ENCODE peak calls at places on chromosomes 6 and 20, in six cellular contexts. B is astrocyte of the spinal cord, H is stomach, Y is choroid plexus epithelial cell, W is epithelial cell of proximal tubule, T is BJ. V is an unnamed sample.

GRCh38 chr6:46651766-46652165 is 852 bp downstream of the CYP39A1 start:
- DNase-seq in B (no peak), H (no peak), Y (peak; percentile 3), W (no peak), T (no peak), V (no peak)

GRCh38 chr6:113182370-113183141 is 674.6 kb upstream of the MARCKS start:
- DNase-seq in B (peak; percentile 80), H (no peak), Y (peak; percentile 86), W (peak; percentile 10), T (peak; percentile 62), V (peak; percentile 23)

GRCh38 chr6:155706341-155706740 is 250.7 kb upstream of the NOX3 start:
- DNase-seq in B (no peak), H (no peak), Y (no peak), W (no peak), T (no peak), V (no peak)

GRCh38 chr20:60512436-60512835 is 554.2 kb downstream of the CDH26 start:
- DNase-seq in B (peak; percentile 48), H (no peak), Y (peak; percentile 13), W (no peak), T (peak; percentile 4), V (peak; percentile 2)

GRCh38 chr20:1474817-1475603 is 8.4 kb upstream of the NSFL1C start:
- DNase-seq in B (no peak), H (no peak), Y (no peak), W (no peak), T (no peak), V (peak; percentile 94)

GRCh38 chr6:25218346-25218745 is 60.8 kb upstream of the CARMIL1 start:
- DNase-seq in B (no peak), H (no peak), Y (no peak), W (no peak), T (no peak), V (no peak)

GRCh38 chr6:158999154-158999668 is 791 bp downstream of the RSPH3 start:
- DNase-seq in B (peak; percentile 23), H (no peak), Y (peak; percentile 15), W (no peak), T (no peak), V (no peak)

GRCh38 chr6:150001295-150001990 is 23.9 kb downstream of the RAET1L start:
- DNase-seq in B (no peak), H (no peak), Y (peak; percentile 15), W (no peak), T (no peak), V (no peak)

GRCh38 chr20:60000271-60001026 is 42.2 kb downstream of the CDH26 start:
- DNase-seq in B (no peak), H (no peak), Y (no peak), W (no peak), T (no peak), V (no peak)

GRCh38 chr6:6622557-6622956 is 34.0 kb downstream of the LY86 start:
- DNase-seq in B (no peak), H (no peak), Y (no peak), W (no peak), T (no peak), V (no peak)

GRCh38 chr20:3781153-3781910 is at the start of gene SPEF1:
- DNase-seq in B (peak; percentile 90), H (peak; percentile 76), Y (peak; percentile 91), W (no peak), T (peak; percentile 86), V (no peak)

GRCh38 chr6:10363911-10364310 is 51.0 kb downstream of the TFAP2A start:
- DNase-seq in B (no peak), H (no peak), Y (no peak), W (no peak), T (no peak), V (no peak)

GRCh38 chr6:144285798-144286502 is 815 bp downstream of the UTRN start:
- DNase-seq in B (no peak), H (peak; percentile 74), Y (peak; percentile 45), W (no peak), T (no peak), V (no peak)

GRCh38 chr6:139765825-139766285 is 391.4 kb upstream of the CITED2 start:
- DNase-seq in B (no peak), H (no peak), Y (peak; percentile 60), W (no peak), T (no peak), V (no peak)

GRCh38 chr6:12288844-12289654 is 1.1 kb upstream of the EDN1 start:
- DNase-seq in B (peak; percentile 76), H (peak; percentile 62), Y (peak; percentile 80), W (peak; percentile 32), T (no peak), V (no peak)

GRCh38 chr20:839626-840025 is 6.1 kb downstream of the FAM110A start:
- DNase-seq in B (no peak), H (no peak), Y (no peak), W (no peak), T (no peak), V (no peak)

GRCh38 chr6:164107297-164107995 is 692.9 kb downstream of the QKI start:
- DNase-seq in B (peak; percentile 66), H (no peak), Y (peak; percentile 47), W (no peak), T (no peak), V (no peak)

GRCh38 chr6:117840541-117840983 is 66.5 kb upstream of the SLC35F1 start:
- DNase-seq in B (peak; percentile 76), H (no peak), Y (peak; percentile 60), W (peak; percentile 25), T (no peak), V (peak; percentile 5)

GRCh38 chr20:38806855-38807655 is 1.6 kb downstream of the PPP1R16B start:
- DNase-seq in B (no peak), H (no peak), Y (no peak), W (no peak), T (no peak), V (no peak)

GRCh38 chr6:97864366-97864765 is 581.4 kb upstream of the MMS22L start:
- DNase-seq in B (no peak), H (no peak), Y (no peak), W (no peak), T (no peak), V (no peak)

GRCh38 chr20:8414611-8415274 is 282.7 kb downstream of the PLCB1 start:
- DNase-seq in B (peak; percentile 70), H (no peak), Y (peak; percentile 68), W (peak; percentile 92), T (peak; percentile 45), V (no peak)

GRCh38 chr6:144248470-144249301 is 36.4 kb upstream of the UTRN start:
- DNase-seq in B (peak; percentile 78), H (no peak), Y (peak; percentile 77), W (no peak), T (peak; percentile 85), V (no peak)

GRCh38 chr6:70210462-70210861 is 92.4 kb downstream of the COL9A1 start:
- DNase-seq in B (peak; percentile 6), H (no peak), Y (peak; percentile 33), W (no peak), T (no peak), V (no peak)

GRCh38 chr6:166598441-166599138 is 12.1 kb upstream of the RAMACL start:
- DNase-seq in B (peak; percentile 89), H (no peak), Y (peak; percentile 92), W (no peak), T (peak; percentile 91), V (no peak)

GRCh38 chr20:62367136-62367482 is at the start of gene LAMA5:
- DNase-seq in B (no peak), H (peak; percentile 72), Y (no peak), W (no peak), T (no peak), V (no peak)

GRCh38 chr6:34235605-34236422 is 859 bp upstream of the HMGA1 start:
- DNase-seq in B (peak; percentile 79), H (peak; percentile 65), Y (peak; percentile 68), W (no peak), T (no peak), V (no peak)

GRCh38 chr6:26524722-26525360 is 13.3 kb upstream of the HMGN4 start:
- DNase-seq in B (no peak), H (no peak), Y (no peak), W (no peak), T (no peak), V (no peak)

GRCh38 chr6:141415896-141416295 is 716.8 kb upstream of the GJE1 start:
- DNase-seq in B (no peak), H (no peak), Y (peak; percentile 16), W (no peak), T (no peak), V (no peak)

GRCh38 chr6:6688951-6689350 is 100.4 kb downstream of the LY86 start:
- DNase-seq in B (no peak), H (no peak), Y (no peak), W (no peak), T (no peak), V (no peak)

GRCh38 chr6:156686940-156687874 is 90.0 kb upstream of the ARID1B start:
- DNase-seq in B (peak; percentile 94), H (peak; percentile 91), Y (peak; percentile 91), W (peak; percentile 37), T (no peak), V (no peak)

GRCh38 chr6:13554929-13555333 is 19.5 kb upstream of the SIRT5 start:
- DNase-seq in B (peak; percentile 24), H (no peak), Y (peak; percentile 7), W (no peak), T (no peak), V (no peak)

GRCh38 chr6:88614306-88614877 is 349.0 kb downstream of the RNGTT start:
- DNase-seq in B (no peak), H (no peak), Y (no peak), W (no peak), T (no peak), V (no peak)
- H3K4me3 ChIP-seq in B (no peak overlapping the region), H (no peak overlapping the region), Y (no peak overlapping the region), W (no peak overlapping the region), T (no peak overlapping the region), V (no peak overlapping the region)

GRCh38 chr6:151284431-151285060 is 44.8 kb downstream of the AKAP12 start:
- DNase-seq in B (no peak), H (no peak), Y (no peak), W (no peak), T (no peak), V (no peak)
- H3K4me3 ChIP-seq in B (no peak overlapping the region), H (no peak overlapping the region), Y (no peak overlapping the region), W (peak overlapping the region; percentile 0), T (no peak overlapping the region), V (no peak overlapping the region)

GRCh38 chr6:53101006-53101405 is 35.8 kb downstream of the FBXO9 start:
- DNase-seq in B (no peak), H (no peak), Y (no peak), W (no peak), T (no peak), V (no peak)
- H3K4me3 ChIP-seq in B (no peak overlapping the region), H (no peak overlapping the region), Y (no peak overlapping the region), W (no peak overlapping the region), T (no peak overlapping the region), V (no peak overlapping the region)

GRCh38 chr6:162198925-162199324 is 528.6 kb downstream of the PRKN start:
- DNase-seq in B (no peak), H (no peak), Y (peak; percentile 17), W (no peak), T (no peak), V (no peak)

GRCh38 chr6:162200945-162201692 is 526.4 kb downstream of the PRKN start:
- DNase-seq in B (no peak), H (no peak), Y (no peak), W (no peak), T (no peak), V (no peak)

GRCh38 chr6:162200036-162200435 is 527.5 kb downstream of the PRKN start:
- DNase-seq in B (no peak), H (no peak), Y (no peak), W (peak; percentile 41), T (no peak), V (no peak)

GRCh38 chr6:162195441-162195840 is 532.1 kb downstream of the PRKN start:
- DNase-seq in B (no peak), H (no peak), Y (no peak), W (no peak), T (no peak), V (no peak)

GRCh38 chr6:162198072-162198471 is 529.5 kb downstream of the PRKN start:
- DNase-seq in B (no peak), H (no peak), Y (no peak), W (no peak), T (no peak), V (no peak)
- H3K4me3 ChIP-seq in B (no peak overlapping the region), H (no peak overlapping the region), Y (no peak overlapping the region), W (no peak overlapping the region), T (no peak overlapping the region), V (no peak overlapping the region)

V was measured in keratinocyte.